ENCODE peak calls at places on chromosomes 4 and X, in six cellular contexts. J, K, D, Z, Q and W are unnamed samples. For H3K9me3, the result is how much of the 10 kb centered on the place peaks cover.

GRCh38 chr4:3387154-3387942 is 54.4 kb upstream of the HGFAC start:
- DNase-seq in J (no peak), K (no peak), D (no peak), Z (no peak), Q (no peak), W (no peak)

GRCh38 chr4:186400676-186401075 is 134.7 kb downstream of the F11 start:
- DNase-seq in J (peak), K (no peak), D (no peak), Z (no peak), Q (peak), W (no peak)

GRCh38 chr4:13533670-13534343 is 10.5 kb downstream of the NKX3-2 start:
- DNase-seq in J (no peak), K (no peak), D (no peak), Z (no peak), Q (no peak), W (no peak)

GRCh38 chr4:163554870-163555465 is 60.5 kb downstream of the TMA16 start:
- DNase-seq in J (no peak), K (peak), D (no peak), Z (peak), Q (peak), W (no peak)

GRCh38 chr4:72376901-72377300 is 192.1 kb downstream of the ADAMTS3 start:
- DNase-seq in J (no peak), K (no peak), D (no peak), Z (no peak), Q (peak), W (no peak)

GRCh38 chr4:42361475-42361874 is 35.8 kb upstream of the SHISA3 start:
- DNase-seq in J (no peak), K (no peak), D (no peak), Z (no peak), Q (no peak), W (no peak)

GRCh38 chr4:66927937-66928336 is 617.4 kb downstream of the CENPC start:
- DNase-seq in J (peak), K (no peak), D (no peak), Z (no peak), Q (no peak), W (no peak)

GRCh38 chrX:51931761-51932160 is 38.3 kb downstream of the MAGED1 start:
- DNase-seq in J (peak), K (no peak), D (no peak), Z (no peak), Q (peak), W (no peak)

GRCh38 chr4:144666539-144667175 is 20.7 kb downstream of the HHIP start:
- DNase-seq in J (peak), K (peak), D (no peak), Z (peak), Q (peak), W (no peak)

DNA sequence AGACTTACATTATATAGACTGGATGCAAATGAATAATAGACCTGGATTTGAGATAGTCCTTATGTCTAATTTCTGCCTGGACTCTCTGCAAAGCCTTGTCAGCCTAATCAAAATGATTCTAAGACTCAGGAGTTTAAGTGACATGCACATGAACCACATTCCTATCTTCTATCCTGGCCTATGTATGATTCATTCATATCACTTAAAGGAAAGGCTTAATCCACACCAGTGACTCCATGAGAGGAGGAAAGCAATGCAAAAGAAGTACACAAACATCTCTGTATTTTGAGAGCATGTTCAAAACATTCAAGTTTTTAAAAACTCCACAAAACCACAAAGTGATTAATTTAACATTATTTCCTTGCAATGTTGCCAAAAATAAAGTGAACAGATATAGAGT is 14.6 kb downstream of the AMOT start:
- DNase-seq in J (peak), K (no peak), D (no peak), Z (no peak), Q (peak), W (no peak)
- H3K4me2 ChIP-seq in J (no peak), K (no peak), D (no peak), Z (no peak), Q (no peak), W (no peak)

GRCh38 chrX:100410083-100410590 is at the start of gene PCDH19:
- DNase-seq in J (peak), K (peak), D (no peak), Z (peak), Q (peak), W (no peak)

GRCh38 chrX:100413231-100413630 is 3.2 kb upstream of the PCDH19 start:
- DNase-seq in J (peak), K (peak), D (peak), Z (peak), Q (peak), W (peak)

GRCh38 chrX:100411802-100412333 is 1.8 kb upstream of the PCDH19 start:
- DNase-seq in J (no peak), K (no peak), D (no peak), Z (no peak), Q (no peak), W (no peak)

GRCh38 chrX:100409316-100410082 is 574 bp downstream of the PCDH19 start:
- DNase-seq in J (peak), K (no peak), D (no peak), Z (no peak), Q (no peak), W (no peak)

GRCh38 chrX:100410901-100411801 is 1.1 kb upstream of the PCDH19 start:
- DNase-seq in J (no peak), K (no peak), D (no peak), Z (peak), Q (peak), W (no peak)
- TF ChIP-seq EZH2 in J (no peak), K (peak), D (no peak), Z (no peak), Q (peak), W (no peak)

GRCh38 chrX:17435476-17435875 is 60.5 kb downstream of the NHS start:
- DNase-seq in J (no peak), K (no peak), D (no peak), Z (no peak), Q (no peak), W (no peak)

GRCh38 chrX:17440836-17441235 is 65.8 kb downstream of the NHS start:
- DNase-seq in J (no peak), K (no peak), D (peak), Z (no peak), Q (no peak), W (no peak)

GRCh38 chrX:17440258-17440657 is 65.3 kb downstream of the NHS start:
- DNase-seq in J (peak), K (no peak), D (peak), Z (no peak), Q (no peak), W (no peak)

GRCh38 chrX:17441965-17442364 is 67.0 kb downstream of the NHS start:
- DNase-seq in J (peak), K (peak), D (no peak), Z (no peak), Q (peak), W (no peak)

DNA sequence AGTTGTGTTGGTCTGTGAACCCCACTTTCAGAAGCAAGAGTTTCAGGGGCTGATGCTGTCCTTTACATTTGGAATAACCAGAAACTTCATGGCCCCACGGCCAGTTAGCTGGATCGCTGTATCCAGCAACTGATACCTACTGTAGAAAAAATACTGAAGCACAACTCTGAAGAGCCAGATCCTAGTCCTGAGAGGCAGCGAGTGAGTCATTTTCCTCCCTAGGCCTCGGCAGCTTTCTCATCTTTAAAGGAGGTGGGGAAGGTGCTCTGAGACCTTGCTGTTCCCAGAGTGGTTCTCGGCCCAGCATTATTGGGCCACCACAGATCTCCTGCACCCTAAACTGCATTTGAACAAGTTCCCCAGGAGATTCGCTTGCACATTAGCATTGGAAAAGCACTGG is 63.2 kb downstream of the NHS start:
- DNase-seq in J (no peak), K (no peak), D (no peak), Z (no peak), Q (no peak), W (no peak)
- H3K9me3 ChIP-seq in J (under half), K (under half), D (under half), Z (under half), Q (under half), W (under half)

DNA sequence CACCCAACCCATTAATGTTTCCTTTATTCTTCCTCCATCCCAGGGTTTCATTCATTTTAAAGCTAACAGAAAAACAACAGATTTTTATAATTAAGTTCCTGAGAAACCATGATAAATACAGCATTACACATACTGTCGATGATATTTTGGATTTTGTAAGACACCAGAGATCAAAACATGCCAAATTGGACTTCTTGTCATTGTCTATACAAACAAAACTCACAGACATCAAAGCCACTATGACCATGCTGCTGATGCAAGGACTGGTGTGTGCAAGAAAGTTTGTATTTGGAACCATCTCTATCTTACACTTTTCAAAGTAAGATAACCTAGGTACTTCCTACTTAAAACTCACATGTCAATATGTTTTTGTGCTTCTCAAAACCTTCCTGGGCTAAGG is 294.0 kb upstream of the UGT8 start:
- DNase-seq in J (no peak), K (no peak), D (no peak), Z (no peak), Q (no peak), W (no peak)
- H3K4me2 ChIP-seq in J (no peak), K (no peak), D (no peak), Z (peak), Q (no peak), W (no peak)